ENCODE peak calls at places on chromosomes 4 and X, in ten cellular contexts. One of them, this sample, is unnamed.

GRCh38 chr4:56314207-56314915 is 72.9 kb downstream of the AASDH start:
- DNase-seq in A172: no peak
- DNase-seq in HFFc6: no peak
- DNase-seq in lower lobe of right lung: no peak
- DNase-seq in AG09309: no peak
- DNase-seq in CD8-positive, alpha-beta T cell: no peak
- DNase-seq in T-helper 17 cell: no peak
- DNase-seq in psoas muscle: no peak
- DNase-seq in substantia nigra: no peak
- DNase-seq in H7: peak
- DNase-seq in this sample: no peak

GRCh38 chrX:46602468-46603102 is 29.0 kb downstream of the CHST7 start:
- DNase-seq in A172: no peak
- DNase-seq in HFFc6: no peak
- DNase-seq in lower lobe of right lung: no peak
- DNase-seq in AG09309: no peak
- DNase-seq in CD8-positive, alpha-beta T cell: no peak
- DNase-seq in T-helper 17 cell: no peak
- DNase-seq in psoas muscle: no peak
- DNase-seq in substantia nigra: no peak
- DNase-seq in H7: no peak
- DNase-seq in this sample: no peak

GRCh38 chrX:104270916-104271512 is 16.3 kb upstream of the ESX1 start:
- DNase-seq in A172: peak
- DNase-seq in HFFc6: peak
- DNase-seq in lower lobe of right lung: no peak
- DNase-seq in AG09309: no peak
- DNase-seq in CD8-positive, alpha-beta T cell: no peak
- DNase-seq in T-helper 17 cell: no peak
- DNase-seq in psoas muscle: no peak
- DNase-seq in substantia nigra: peak
- DNase-seq in H7: no peak
- DNase-seq in this sample: peak

GRCh38 chrX:40153335-40154221 is 55.8 kb upstream of the BCOR start:
- DNase-seq in A172: peak
- DNase-seq in HFFc6: no peak
- DNase-seq in lower lobe of right lung: peak
- DNase-seq in AG09309: no peak
- DNase-seq in CD8-positive, alpha-beta T cell: no peak
- DNase-seq in T-helper 17 cell: peak
- DNase-seq in psoas muscle: peak
- DNase-seq in substantia nigra: peak
- DNase-seq in H7: peak
- DNase-seq in this sample: no peak

GRCh38 chr4:151304226-151304625 is 21.2 kb downstream of the SH3D19 start:
- DNase-seq in A172: no peak
- DNase-seq in HFFc6: no peak
- DNase-seq in lower lobe of right lung: no peak
- DNase-seq in AG09309: no peak
- DNase-seq in CD8-positive, alpha-beta T cell: no peak
- DNase-seq in T-helper 17 cell: no peak
- DNase-seq in psoas muscle: no peak
- DNase-seq in substantia nigra: no peak
- DNase-seq in H7: no peak
- DNase-seq in this sample: no peak

GRCh38 chr4:164716901-164717300 is 37.0 kb upstream of the SMIM31 start:
- DNase-seq in A172: no peak
- DNase-seq in HFFc6: no peak
- DNase-seq in lower lobe of right lung: no peak
- DNase-seq in AG09309: no peak
- DNase-seq in CD8-positive, alpha-beta T cell: no peak
- DNase-seq in T-helper 17 cell: no peak
- DNase-seq in psoas muscle: no peak
- DNase-seq in substantia nigra: no peak
- DNase-seq in H7: peak
- DNase-seq in this sample: no peak

GRCh38 chr4:54959656-54960055 is 165.7 kb downstream of the KDR start:
- DNase-seq in A172: peak
- DNase-seq in HFFc6: peak
- DNase-seq in lower lobe of right lung: no peak
- DNase-seq in AG09309: peak
- DNase-seq in CD8-positive, alpha-beta T cell: no peak
- DNase-seq in T-helper 17 cell: no peak
- DNase-seq in psoas muscle: no peak
- DNase-seq in substantia nigra: no peak
- DNase-seq in H7: no peak
- DNase-seq in this sample: no peak

GRCh38 chr4:94452476-94453300 is 946 bp downstream of the PDLIM5 start:
- DNase-seq in A172: peak
- DNase-seq in HFFc6: peak
- DNase-seq in lower lobe of right lung: peak
- DNase-seq in AG09309: peak
- DNase-seq in CD8-positive, alpha-beta T cell: no peak
- DNase-seq in T-helper 17 cell: peak
- DNase-seq in psoas muscle: peak
- DNase-seq in substantia nigra: peak
- DNase-seq in H7: peak
- DNase-seq in this sample: peak

GRCh38 chr4:137768196-137768595 is 235.9 kb upstream of the PCDH18 start:
- DNase-seq in A172: no peak
- DNase-seq in HFFc6: no peak
- DNase-seq in lower lobe of right lung: no peak
- DNase-seq in AG09309: no peak
- DNase-seq in CD8-positive, alpha-beta T cell: no peak
- DNase-seq in T-helper 17 cell: no peak
- DNase-seq in psoas muscle: no peak
- DNase-seq in substantia nigra: no peak
- DNase-seq in H7: no peak
- DNase-seq in this sample: no peak

GRCh38 chrX:119189586-119189985 is 46.5 kb upstream of the PGRMC1 start:
- DNase-seq in A172: no peak
- DNase-seq in HFFc6: no peak
- DNase-seq in lower lobe of right lung: no peak
- DNase-seq in AG09309: peak
- DNase-seq in CD8-positive, alpha-beta T cell: no peak
- DNase-seq in T-helper 17 cell: no peak
- DNase-seq in psoas muscle: peak
- DNase-seq in substantia nigra: no peak
- DNase-seq in H7: no peak
- DNase-seq in this sample: no peak

GRCh38 chr4:118285931-118286330 is 66.9 kb downstream of the PRSS12 start:
- DNase-seq in A172: no peak
- DNase-seq in HFFc6: no peak
- DNase-seq in lower lobe of right lung: no peak
- DNase-seq in AG09309: no peak
- DNase-seq in CD8-positive, alpha-beta T cell: no peak
- DNase-seq in T-helper 17 cell: no peak
- DNase-seq in psoas muscle: no peak
- DNase-seq in substantia nigra: no peak
- DNase-seq in H7: no peak
- DNase-seq in this sample: no peak

GRCh38 chrX:39950035-39950688 is 147.6 kb downstream of the BCOR start:
- DNase-seq in A172: peak
- DNase-seq in HFFc6: peak
- DNase-seq in lower lobe of right lung: no peak
- DNase-seq in AG09309: no peak
- DNase-seq in CD8-positive, alpha-beta T cell: no peak
- DNase-seq in T-helper 17 cell: no peak
- DNase-seq in psoas muscle: no peak
- DNase-seq in substantia nigra: no peak
- DNase-seq in H7: no peak
- DNase-seq in this sample: no peak

GRCh38 chr4:123603165-123603564 is 206.6 kb downstream of the SPRY1 start:
- DNase-seq in A172: peak
- DNase-seq in HFFc6: no peak
- DNase-seq in lower lobe of right lung: no peak
- DNase-seq in AG09309: no peak
- DNase-seq in CD8-positive, alpha-beta T cell: no peak
- DNase-seq in T-helper 17 cell: no peak
- DNase-seq in psoas muscle: no peak
- DNase-seq in substantia nigra: no peak
- DNase-seq in H7: no peak
- DNase-seq in this sample: no peak

GRCh38 chr4:42150653-42151567 is 1.5 kb downstream of the BEND4 start:
- DNase-seq in A172: no peak
- DNase-seq in HFFc6: no peak
- DNase-seq in lower lobe of right lung: no peak
- DNase-seq in AG09309: no peak
- DNase-seq in CD8-positive, alpha-beta T cell: no peak
- DNase-seq in T-helper 17 cell: no peak
- DNase-seq in psoas muscle: no peak
- DNase-seq in substantia nigra: no peak
- DNase-seq in H7: peak
- DNase-seq in this sample: no peak

GRCh38 chr4:17995165-17995564 is 26.4 kb downstream of the LCORL start:
- DNase-seq in A172: no peak
- DNase-seq in HFFc6: no peak
- DNase-seq in lower lobe of right lung: no peak
- DNase-seq in AG09309: no peak
- DNase-seq in CD8-positive, alpha-beta T cell: no peak
- DNase-seq in T-helper 17 cell: no peak
- DNase-seq in psoas muscle: no peak
- DNase-seq in substantia nigra: no peak
- DNase-seq in H7: no peak
- DNase-seq in this sample: no peak

GRCh38 chr4:7698586-7698985 is 241.1 kb downstream of the AFAP1 start:
- DNase-seq in A172: no peak
- DNase-seq in HFFc6: no peak
- DNase-seq in lower lobe of right lung: no peak
- DNase-seq in AG09309: peak
- DNase-seq in CD8-positive, alpha-beta T cell: no peak
- DNase-seq in T-helper 17 cell: no peak
- DNase-seq in psoas muscle: no peak
- DNase-seq in substantia nigra: no peak
- DNase-seq in H7: peak
- DNase-seq in this sample: no peak

GRCh38 chr4:122921971-122922876 is at the start of gene NUDT6:
- DNase-seq in A172: peak
- DNase-seq in HFFc6: no peak
- DNase-seq in lower lobe of right lung: peak
- DNase-seq in AG09309: no peak
- DNase-seq in CD8-positive, alpha-beta T cell: no peak
- DNase-seq in T-helper 17 cell: peak
- DNase-seq in psoas muscle: peak
- DNase-seq in substantia nigra: peak
- DNase-seq in H7: peak
- DNase-seq in this sample: no peak

GRCh38 chr4:2472187-2472586 is 3.3 kb downstream of the RNF4 start:
- DNase-seq in A172: no peak
- DNase-seq in HFFc6: peak
- DNase-seq in lower lobe of right lung: no peak
- DNase-seq in AG09309: no peak
- DNase-seq in CD8-positive, alpha-beta T cell: no peak
- DNase-seq in T-helper 17 cell: no peak
- DNase-seq in psoas muscle: no peak
- DNase-seq in substantia nigra: no peak
- DNase-seq in H7: no peak
- DNase-seq in this sample: no peak

GRCh38 chr4:110514889-110515479 is 39.0 kb downstream of the ENPEP start:
- DNase-seq in A172: peak
- DNase-seq in HFFc6: peak
- DNase-seq in lower lobe of right lung: no peak
- DNase-seq in AG09309: no peak
- DNase-seq in CD8-positive, alpha-beta T cell: no peak
- DNase-seq in T-helper 17 cell: no peak
- DNase-seq in psoas muscle: no peak
- DNase-seq in substantia nigra: no peak
- DNase-seq in H7: no peak
- DNase-seq in this sample: no peak

GRCh38 chr4:110978761-110979160 is 355.9 kb upstream of the PITX2 start:
- DNase-seq in A172: no peak
- DNase-seq in HFFc6: no peak
- DNase-seq in lower lobe of right lung: no peak
- DNase-seq in AG09309: no peak
- DNase-seq in CD8-positive, alpha-beta T cell: no peak
- DNase-seq in T-helper 17 cell: no peak
- DNase-seq in psoas muscle: no peak
- DNase-seq in substantia nigra: no peak
- DNase-seq in H7: no peak
- DNase-seq in this sample: no peak

GRCh38 chr4:25955705-25956104 is 41.7 kb downstream of the SMIM20 start:
- DNase-seq in A172: no peak
- DNase-seq in HFFc6: no peak
- DNase-seq in lower lobe of right lung: no peak
- DNase-seq in AG09309: no peak
- DNase-seq in CD8-positive, alpha-beta T cell: no peak
- DNase-seq in T-helper 17 cell: no peak
- DNase-seq in psoas muscle: no peak
- DNase-seq in substantia nigra: no peak
- DNase-seq in H7: peak
- DNase-seq in this sample: no peak

GRCh38 chr4:121072080-121072835 is at the start of gene NDNF:
- DNase-seq in A172: peak
- DNase-seq in HFFc6: no peak
- DNase-seq in lower lobe of right lung: peak
- DNase-seq in AG09309: no peak
- DNase-seq in CD8-positive, alpha-beta T cell: no peak
- DNase-seq in T-helper 17 cell: peak
- DNase-seq in psoas muscle: peak
- DNase-seq in substantia nigra: peak
- DNase-seq in H7: peak
- DNase-seq in this sample: no peak

GRCh38 chrX:40261955-40262596 is 164.3 kb upstream of the BCOR start:
- DNase-seq in A172: no peak
- DNase-seq in HFFc6: no peak
- DNase-seq in lower lobe of right lung: peak
- DNase-seq in AG09309: no peak
- DNase-seq in CD8-positive, alpha-beta T cell: no peak
- DNase-seq in T-helper 17 cell: no peak
- DNase-seq in psoas muscle: peak
- DNase-seq in substantia nigra: no peak
- DNase-seq in H7: peak
- DNase-seq in this sample: no peak

GRCh38 chr4:4990857-4991540 is 28.3 kb downstream of the CYTL1 start:
- DNase-seq in A172: peak
- DNase-seq in HFFc6: peak
- DNase-seq in lower lobe of right lung: no peak
- DNase-seq in AG09309: peak
- DNase-seq in CD8-positive, alpha-beta T cell: no peak
- DNase-seq in T-helper 17 cell: no peak
- DNase-seq in psoas muscle: peak
- DNase-seq in substantia nigra: no peak
- DNase-seq in H7: no peak
- DNase-seq in this sample: no peak

GRCh38 chr4:32117696-32118095 is 1397.5 kb downstream of the PCDH7 start:
- DNase-seq in A172: no peak
- DNase-seq in HFFc6: no peak
- DNase-seq in lower lobe of right lung: no peak
- DNase-seq in AG09309: no peak
- DNase-seq in CD8-positive, alpha-beta T cell: no peak
- DNase-seq in T-helper 17 cell: no peak
- DNase-seq in psoas muscle: no peak
- DNase-seq in substantia nigra: no peak
- DNase-seq in H7: peak
- DNase-seq in this sample: no peak

GRCh38 chr4:77232653-77233052 is 75.6 kb downstream of the CCNG2 start:
- DNase-seq in A172: peak
- DNase-seq in HFFc6: peak
- DNase-seq in lower lobe of right lung: no peak
- DNase-seq in AG09309: no peak
- DNase-seq in CD8-positive, alpha-beta T cell: no peak
- DNase-seq in T-helper 17 cell: no peak
- DNase-seq in psoas muscle: no peak
- DNase-seq in substantia nigra: no peak
- DNase-seq in H7: no peak
- DNase-seq in this sample: no peak

GRCh38 chrX:100085851-100086250 is 324.2 kb downstream of the PCDH19 start:
- DNase-seq in A172: no peak
- DNase-seq in HFFc6: no peak
- DNase-seq in lower lobe of right lung: no peak
- DNase-seq in AG09309: no peak
- DNase-seq in CD8-positive, alpha-beta T cell: no peak
- DNase-seq in T-helper 17 cell: no peak
- DNase-seq in psoas muscle: no peak
- DNase-seq in substantia nigra: no peak
- DNase-seq in H7: no peak
- DNase-seq in this sample: no peak

GRCh38 chrX:71537743-71538142 is 4.8 kb downstream of the OGT start:
- DNase-seq in A172: no peak
- DNase-seq in HFFc6: no peak
- DNase-seq in lower lobe of right lung: no peak
- DNase-seq in AG09309: no peak
- DNase-seq in CD8-positive, alpha-beta T cell: no peak
- DNase-seq in T-helper 17 cell: no peak
- DNase-seq in psoas muscle: no peak
- DNase-seq in substantia nigra: no peak
- DNase-seq in H7: no peak
- DNase-seq in this sample: no peak

This sample was measured in NCI-H446 treated with DMSO at 0.1 percent for 48 hours.